ENCODE peak calls at places on chromosomes 1 and 21, in nine cellular contexts. Q is uterus; D is transverse colon; Y is CD4-positive, alpha-beta memory T cell; E is SJCRH30; H is BE2C; Z is lower lobe of right lung; V is GM23248; A is ascending aorta. C is an unnamed sample.

GRCh38 chr1:234484218-234484617 is 5.2 kb upstream of the TARBP1 start:
- DNase-seq in Q (no peak), D (no peak), Y (no peak), E (no peak), H (no peak), Z (no peak), V (peak; percentile 36), A (no peak), C (no peak)

GRCh38 chr1:48677306-48678287 is 99.1 kb downstream of the BEND5 start:
- DNase-seq in Q (peak; percentile 20), D (peak; percentile 73), Y (no peak), E (peak; percentile 62), H (peak; percentile 73), Z (peak; percentile 82), V (peak; percentile 88), A (no peak), C (peak; percentile 72)

GRCh38 chr1:228339766-228340685 is 66.6 kb downstream of the TRIM11 start:
- DNase-seq in Q (peak; percentile 6), D (peak; percentile 5), Y (no peak), E (peak; percentile 1), H (no peak), Z (peak; percentile 35), V (no peak), A (no peak), C (peak; percentile 44)

GRCh38 chr21:16976132-16976666 is 536.6 kb upstream of the CXADR start:
- DNase-seq in Q (no peak), D (no peak), Y (no peak), E (no peak), H (no peak), Z (no peak), V (no peak), A (no peak), C (no peak)

GRCh38 chr1:83531910-83532309 is 467.0 kb downstream of the TTLL7 start:
- DNase-seq in Q (no peak), D (no peak), Y (no peak), E (no peak), H (no peak), Z (no peak), V (no peak), A (no peak), C (no peak)

GRCh38 chr1:1088036-1088800 is 14.1 kb upstream of the RNF223 start:
- DNase-seq in Q (no peak), D (peak; percentile 7), Y (no peak), E (no peak), H (peak; percentile 10), Z (peak; percentile 43), V (no peak), A (no peak), C (no peak)

GRCh38 chr1:98783821-98784220 is 122.3 kb downstream of the SNX7 start:
- DNase-seq in Q (peak; percentile 11), D (no peak), Y (no peak), E (no peak), H (peak; percentile 13), Z (no peak), V (no peak), A (no peak), C (no peak)

GRCh38 chr1:59805564-59805963 is 9.2 kb upstream of the HOOK1 start:
- DNase-seq in Q (no peak), D (no peak), Y (no peak), E (no peak), H (no peak), Z (no peak), V (no peak), A (no peak), C (no peak)

GRCh38 chr1:85316324-85316723 is 39.9 kb upstream of the BCL10 start:
- DNase-seq in Q (no peak), D (no peak), Y (no peak), E (no peak), H (no peak), Z (no peak), V (no peak), A (no peak), C (no peak)

GRCh38 chr21:8989883-8990325 is 1531.5 kb upstream of the TPTE start:
- DNase-seq in Q (no peak), D (no peak), Y (no peak), E (no peak), H (peak; percentile 70), Z (no peak), V (no peak), A (no peak), C (peak; percentile 89)

GRCh38 chr1:110237406-110238152 is 27.5 kb downstream of the KCNC4 start:
- DNase-seq in Q (no peak), D (no peak), Y (no peak), E (no peak), H (no peak), Z (no peak), V (peak; percentile 52), A (no peak), C (no peak)

GRCh38 chr1:12150456-12151200 is 16.2 kb upstream of the TNFRSF1B start:
- DNase-seq in Q (no peak), D (no peak), Y (no peak), E (no peak), H (no peak), Z (no peak), V (no peak), A (no peak), C (peak; percentile 79)

GRCh38 chr21:29075706-29076447 is 2.4 kb upstream of the CCT8 start:
- DNase-seq in Q (no peak), D (no peak), Y (no peak), E (no peak), H (no peak), Z (no peak), V (peak; percentile 56), A (no peak), C (no peak)

GRCh38 chr1:227916655-227917054 is 31.1 kb downstream of the WNT9A start:
- DNase-seq in Q (no peak), D (no peak), Y (no peak), E (no peak), H (no peak), Z (no peak), V (no peak), A (no peak), C (no peak)

GRCh38 chr1:199029401-199029800 is 390.6 kb downstream of the PTPRC start:
- DNase-seq in Q (no peak), D (no peak), Y (no peak), E (no peak), H (no peak), Z (no peak), V (peak; percentile 9), A (no peak), C (no peak)

GRCh38 chr1:199029855-199030254 is 391.0 kb downstream of the PTPRC start:
- DNase-seq in Q (no peak), D (no peak), Y (no peak), E (no peak), H (no peak), Z (no peak), V (peak; percentile 51), A (no peak), C (no peak)

GRCh38 chr1:199038188-199038587 is 399.3 kb downstream of the PTPRC start:
- DNase-seq in Q (no peak), D (no peak), Y (no peak), E (no peak), H (peak; percentile 35), Z (no peak), V (no peak), A (no peak), C (no peak)

DNA sequence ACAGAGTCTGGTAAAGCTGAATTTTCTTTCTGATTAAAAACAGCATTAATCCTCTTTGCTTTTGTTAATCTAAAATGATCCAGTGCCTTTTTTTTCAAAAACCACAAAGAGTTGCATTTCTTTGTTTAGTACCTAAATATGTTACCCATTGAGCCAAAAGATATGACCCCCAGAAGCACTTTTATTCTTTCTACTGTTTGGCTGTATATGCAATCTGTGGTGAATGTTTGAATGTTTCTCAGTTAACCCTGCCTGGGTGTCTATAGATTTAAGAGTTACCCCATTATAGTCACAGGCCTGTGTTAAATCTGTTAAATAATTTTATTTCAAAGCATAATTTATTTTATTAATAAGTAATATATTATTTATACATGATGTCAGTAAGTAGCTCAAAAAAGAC is 394.9 kb downstream of the PTPRC start:
- DNase-seq in Q (no peak), D (no peak), Y (no peak), E (no peak), H (no peak), Z (no peak), V (no peak), A (no peak), C (no peak)
- H3K4me1 ChIP-seq in Q (no peaks in the 10 kb centered on the region), D (no peaks in the 10 kb centered on the region), Y (peaks cover 10% of the 10 kb centered on the region), E (no peaks in the 10 kb centered on the region), H (peaks cover 8% of the 10 kb centered on the region), Z (no peaks in the 10 kb centered on the region), V (no peaks in the 10 kb centered on the region), A (no peaks in the 10 kb centered on the region), C (no peaks in the 10 kb centered on the region)

DNA sequence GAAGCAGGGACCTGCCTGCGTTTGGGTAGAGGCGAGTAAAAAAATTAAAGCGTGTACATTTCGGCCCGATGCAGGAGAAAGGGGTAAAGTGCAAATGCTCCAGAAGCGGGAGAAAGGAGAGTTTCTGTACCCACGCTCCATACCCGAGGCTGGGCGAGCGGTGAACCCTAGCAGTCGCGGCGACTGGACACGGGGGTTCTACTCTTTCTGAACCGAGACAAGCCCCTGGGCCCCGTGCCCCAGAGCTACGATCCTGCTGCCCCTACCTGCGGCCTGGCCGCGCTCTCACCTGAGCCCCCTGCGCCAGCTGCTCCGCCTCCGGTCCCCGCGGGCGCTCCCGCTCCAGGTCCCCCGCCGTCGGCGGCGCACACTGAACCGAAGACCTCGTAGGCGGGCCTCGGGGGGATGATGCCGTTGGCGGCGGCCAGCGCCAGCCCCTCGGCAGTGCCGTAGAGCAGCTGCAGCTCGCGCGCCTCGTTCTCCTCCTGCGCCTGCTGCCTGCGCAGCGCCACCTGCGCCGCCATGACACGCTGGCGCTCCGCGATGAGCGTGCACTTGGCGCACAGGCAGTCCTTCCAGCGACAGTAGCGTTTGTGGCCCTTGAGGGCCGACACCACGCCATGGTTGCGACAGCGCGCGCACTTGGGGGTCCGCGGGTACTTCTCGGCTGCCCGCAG is 2.4 kb downstream of the DMRTA2 start:
- DNase-seq in Q (no peak), D (no peak), Y (no peak), E (no peak), H (no peak), Z (no peak), V (no peak), A (no peak), C (no peak)
- H3K4me1 ChIP-seq in Q (peaks cover 51% of the 10 kb centered on the region), D (peaks cover 46% of the 10 kb centered on the region), Y (peaks cover 28% of the 10 kb centered on the region), E (no peaks in the 10 kb centered on the region), H (peaks cover 3% of the 10 kb centered on the region), Z (peaks cover 49% of the 10 kb centered on the region), V (no peaks in the 10 kb centered on the region), A (peaks cover 30% of the 10 kb centered on the region), C (peaks cover 16% of the 10 kb centered on the region)

DNA sequence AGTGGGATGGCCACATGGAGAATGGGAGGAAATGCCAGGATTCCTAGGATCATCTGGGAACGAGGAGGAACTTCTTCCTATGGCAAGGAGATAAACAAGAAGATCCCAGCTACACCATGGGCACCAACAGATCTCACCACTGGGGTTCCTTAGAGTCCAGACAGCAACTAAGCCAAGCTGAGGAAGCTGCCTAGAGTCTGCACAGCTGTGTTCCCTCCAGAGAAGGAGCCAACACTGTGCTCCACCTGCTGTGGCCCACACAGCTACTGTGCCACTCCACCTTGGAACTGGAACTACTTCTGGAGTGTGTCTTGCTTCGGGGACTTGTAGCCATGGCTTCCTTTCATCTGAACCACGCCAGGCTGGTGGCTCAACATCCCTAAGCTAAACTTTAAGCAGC is 6.0 kb downstream of the IFNAR1 start:
- DNase-seq in Q (no peak), D (peak; percentile 13), Y (no peak), E (no peak), H (no peak), Z (no peak), V (no peak), A (no peak), C (no peak)
- H3K4me1 ChIP-seq in Q (peaks cover 7% of the 10 kb centered on the region), D (peaks cover 19% of the 10 kb centered on the region), Y (peaks cover 74% of the 10 kb centered on the region), E (peaks cover 11% of the 10 kb centered on the region), H (no peaks in the 10 kb centered on the region), Z (peaks cover 27% of the 10 kb centered on the region), V (peaks cover 10% of the 10 kb centered on the region), A (peaks cover 21% of the 10 kb centered on the region), C (peaks cover 41% of the 10 kb centered on the region)

GRCh38 chr1:25677193-25677773 is 60.7 kb downstream of the MAN1C1 start:
- DNase-seq in Q (no peak), D (no peak), Y (no peak), E (peak; percentile 28), H (no peak), Z (no peak), V (no peak), A (no peak), C (no peak)
- H3K4me1 ChIP-seq in Q (no peaks in the 10 kb centered on the region), D (no peaks in the 10 kb centered on the region), Y (peaks cover 70% of the 10 kb centered on the region), E (peaks cover 44% of the 10 kb centered on the region), H (no peaks in the 10 kb centered on the region), Z (peaks cover 15% of the 10 kb centered on the region), V (no peaks in the 10 kb centered on the region), A (no peaks in the 10 kb centered on the region), C (peaks cover 8% of the 10 kb centered on the region)

C was measured in left lung.